ENCODE peak calls at places on chromosome 17, in five cellular contexts. H is OCI-LY7, C is SK-N-SH, D is hepatocyte, Q is MM.1S. U is an unnamed sample.

GRCh38 chr17:75250009-75250471 is 11.4 kb downstream of the GGA3 start:
- DNase-seq in D (no peak), H (peak), Q (peak), C (no peak), U (no peak)

GRCh38 chr17:49523706-49524472 is 28.8 kb downstream of the NGFR start:
- DNase-seq in H (no peak), Q (peak), D (peak), C (peak), U (no peak)

GRCh38 chr17:42748202-42748905 is 3.5 kb upstream of the EZH1 start:
- DNase-seq in H (no peak), C (no peak), Q (no peak), D (no peak), U (no peak)

GRCh38 chr17:80938556-80938955 is 53.1 kb upstream of the CHMP6 start:
- DNase-seq in C (no peak), Q (no peak), H (no peak), D (no peak), U (no peak)

GRCh38 chr17:59160203-59161025 is 4.9 kb downstream of the PRR11 start:
- DNase-seq in Q (peak), H (no peak), D (no peak), C (no peak), U (no peak)

GRCh38 chr17:68375566-68375965 is 81.7 kb downstream of the WIPI1 start:
- DNase-seq in H (no peak), D (no peak), C (no peak), Q (no peak), U (no peak)

GRCh38 chr17:48261297-48261880 is 153.8 kb downstream of the SNX11 start:
- DNase-seq in D (peak), H (peak), Q (peak), C (peak), U (peak)

GRCh38 chr17:82836823-82837357 is 2.9 kb downstream of the ZNF750 start:
- DNase-seq in H (no peak), Q (no peak), D (no peak), C (no peak), U (peak)

GRCh38 chr17:80086616-80087015 is 14.8 kb upstream of the GAA start:
- DNase-seq in Q (no peak), C (no peak), H (no peak), D (no peak), U (no peak)

GRCh38 chr17:51298508-51299371 is 38.4 kb downstream of the UTP18 start:
- DNase-seq in D (peak), Q (peak), H (peak), C (peak), U (peak)

GRCh38 chr17:51152766-51153209 is 571 bp upstream of the NME1 start:
- DNase-seq in D (no peak), C (peak), H (no peak), Q (no peak), U (no peak)

GRCh38 chr17:57988301-57989010 is 402 bp upstream of the VEZF1 start:
- DNase-seq in H (peak), C (peak), D (peak), Q (peak), U (no peak)

GRCh38 chr17:40325156-40326013 is 16.4 kb downstream of the RARA start:
- DNase-seq in H (no peak), Q (peak), D (no peak), C (no peak), U (no peak)

GRCh38 chr17:981292-981658 is 1.7 kb upstream of the NXN start:
- DNase-seq in D (no peak), C (no peak), Q (no peak), H (no peak), U (no peak)

GRCh38 chr17:47604268-47604927 is 45.3 kb upstream of the KPNB1 start:
- DNase-seq in D (no peak), Q (peak), H (no peak), C (peak), U (no peak)

GRCh38 chr17:45992904-45993303 is 6.1 kb upstream of the STH start:
- DNase-seq in C (no peak), D (no peak), Q (no peak), H (no peak), U (peak)

GRCh38 chr17:56786989-56787482 is 46.7 kb downstream of the C17orf67 start:
- DNase-seq in D (peak), H (peak), Q (peak), C (no peak), U (no peak)

GRCh38 chr17:57577751-57578607 is 167.1 kb downstream of the CCDC182 start:
- DNase-seq in H (no peak), D (peak), C (peak), Q (no peak), U (peak)

GRCh38 chr17:45809484-45809883 is 25.4 kb downstream of the CRHR1 start:
- DNase-seq in Q (no peak), D (no peak), H (no peak), C (peak), U (no peak)

GRCh38 chr17:28372203-28372944 is 880 bp downstream of the SARM1 start:
- DNase-seq in C (peak), D (peak), H (peak), Q (no peak), U (peak)

GRCh38 chr17:48340916-48341315 is 89.1 kb downstream of the SKAP1 start:
- DNase-seq in D (no peak), Q (no peak), C (no peak), H (no peak), U (no peak)

GRCh38 chr17:82121660-82122629 is 23.9 kb upstream of the FASN start:
- DNase-seq in C (peak), Q (peak), D (peak), H (peak), U (no peak)

DNA sequence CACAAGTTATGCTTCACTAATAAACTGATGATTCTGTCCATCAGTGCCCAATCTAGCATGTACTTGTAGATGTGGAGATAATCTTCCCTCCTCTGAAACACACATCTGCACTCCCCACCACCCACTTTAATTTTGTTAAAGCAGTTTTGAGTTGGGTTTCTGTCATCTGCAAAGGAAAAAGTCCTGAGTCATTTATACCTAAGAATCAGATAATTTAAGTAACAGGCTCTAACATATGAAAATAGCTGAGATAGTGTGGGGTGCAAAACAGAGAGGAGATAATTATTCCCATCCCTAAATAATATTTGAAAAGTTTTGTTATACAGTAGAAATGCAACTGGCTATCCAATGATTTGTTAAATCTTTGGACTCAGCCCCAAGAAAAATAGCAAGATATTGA is 67.7 kb upstream of the ALOX12 start:
- DNase-seq in H (no peak), Q (no peak), D (no peak), C (no peak), U (no peak)
- TF ChIP-seq EZH2phosphoT487 in H (no peak), Q (no peak), D (no peak), C (no peak), U (no peak)

GRCh38 chr17:29630630-29631193 is 8.0 kb upstream of the CORO6 start:
- DNase-seq in C (no peak), D (no peak), Q (no peak), H (no peak), U (no peak)
- H3K4me3 ChIP-seq in C (no peak), D (no peak), Q (no peak), H (no peak), U (no peak)

DNA sequence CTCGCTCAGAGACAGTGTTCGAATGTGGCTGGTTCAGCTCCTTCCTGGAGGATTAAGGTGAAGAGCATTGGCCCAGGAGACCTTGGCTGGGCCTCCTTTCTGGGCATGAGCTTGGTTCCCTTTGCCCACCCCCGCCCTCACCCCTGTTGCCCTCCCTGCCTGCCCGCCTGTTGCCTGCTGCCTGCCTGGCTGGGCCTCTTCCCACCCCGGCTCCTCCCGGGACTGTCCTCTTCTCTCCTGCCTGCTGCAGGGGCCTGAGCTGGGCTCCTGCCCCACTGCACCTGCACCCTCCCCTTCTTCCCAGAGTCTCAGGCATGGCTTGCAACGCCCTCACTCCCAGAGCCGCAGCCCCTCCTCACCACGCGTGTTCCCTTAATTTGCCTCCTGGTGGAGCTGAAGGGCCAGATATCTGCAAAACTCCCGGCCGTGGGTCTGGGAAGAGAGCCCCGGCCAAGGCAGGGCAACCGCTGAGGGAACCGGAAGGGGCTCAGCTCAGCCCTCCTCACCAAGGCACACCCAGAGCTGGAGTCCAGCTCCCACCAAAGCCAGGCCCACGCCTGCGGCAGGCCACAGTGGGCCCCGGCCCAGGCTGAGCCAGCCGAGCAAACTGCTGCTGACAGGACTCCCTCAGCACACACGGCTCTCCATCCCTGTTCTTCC is 31.2 kb downstream of the MNT start:
- DNase-seq in C (peak), D (no peak), H (peak), Q (no peak), U (peak)
- TF ChIP-seq CTCF in C (no peak), D (peak), H (peak), Q (no peak), U (peak)

GRCh38 chr17:4295686-4296085 is 31.9 kb upstream of the ANKFY1 start:
- DNase-seq in H (no peak), D (no peak), Q (no peak), C (no peak), U (no peak)
- TF ChIP-seq EZH2phosphoT487 in H (no peak), D (no peak), Q (no peak), C (no peak), U (no peak)

GRCh38 chr17:62937636-62938035 is 28.4 kb upstream of the TANC2 start:
- DNase-seq in Q (no peak), C (no peak), H (no peak), D (no peak), U (no peak)
- H3K4me3 ChIP-seq in Q (no peak), C (no peak), H (no peak), D (no peak), U (no peak)

DNA sequence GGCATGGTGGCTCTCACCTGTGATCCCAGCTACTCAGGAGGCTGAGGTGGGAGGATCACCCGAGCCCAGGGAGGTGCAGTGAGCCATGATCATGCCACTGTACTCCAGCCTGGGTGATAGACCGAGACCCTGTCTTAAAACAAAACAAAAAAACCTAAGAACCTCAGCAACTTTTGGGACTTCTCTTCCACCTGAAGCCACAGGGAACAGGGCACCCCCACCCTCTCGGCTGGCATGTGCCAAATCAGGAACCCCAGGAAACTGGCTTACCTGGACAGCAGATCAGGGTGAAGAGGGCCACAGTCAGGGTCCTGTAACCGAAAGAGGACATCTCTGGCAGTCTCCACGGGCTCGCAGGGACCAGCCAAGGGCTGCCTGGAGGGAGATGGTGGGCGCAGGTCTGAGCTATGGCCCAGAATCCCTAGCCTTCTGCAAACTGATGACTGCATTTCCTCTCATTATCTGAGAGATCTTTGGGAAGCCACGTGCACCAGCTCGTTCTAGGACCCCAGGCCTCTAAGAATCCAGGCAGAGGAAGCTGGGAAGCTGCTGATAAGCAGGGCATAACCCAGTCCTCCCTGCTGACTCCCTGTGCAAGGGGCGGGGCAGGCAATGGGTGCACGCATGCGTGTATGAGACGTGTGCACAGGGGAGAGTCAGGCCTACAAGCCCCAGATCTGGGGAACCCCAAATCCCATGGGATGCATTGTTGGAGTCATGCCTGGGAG is 8.4 kb downstream of the PRR29 start:
- DNase-seq in C (peak), H (no peak), D (no peak), Q (no peak), U (no peak)
- TF ChIP-seq CTCF in C (no peak), H (no peak), D (no peak), Q (no peak), U (no peak)

U was measured in neural progenitor cell.